ENCODE peak calls at places on chromosomes 2 and 18, in four cellular contexts. A, O, Y and Z are unnamed samples.

GRCh38 chr18:75854174-75854573 is 426.7 kb upstream of the SMIM21 start:
- DNase-seq in A (no peak), O (no peak), Y (peak), Z (peak)

GRCh38 chr2:49224426-49225010 is 70.2 kb upstream of the FSHR start:
- DNase-seq in A (no peak), O (no peak), Y (no peak), Z (no peak)

GRCh38 chr2:10901160-10901559 is 10.6 kb upstream of the KCNF1 start:
- DNase-seq in A (no peak), O (peak), Y (no peak), Z (peak)

GRCh38 chr2:9889812-9890261 is 46.6 kb downstream of the TAF1B start:
- DNase-seq in A (no peak), O (peak), Y (no peak), Z (no peak)

GRCh38 chr18:50775726-50776125 is 44.1 kb downstream of the MRO start:
- DNase-seq in A (no peak), O (no peak), Y (no peak), Z (no peak)

GRCh38 chr2:210224660-210225460 is at the start of gene ACADL:
- DNase-seq in A (no peak), O (no peak), Y (peak), Z (peak)

GRCh38 chr2:199471443-199472057 is 13.8 kb upstream of the SATB2 start:
- DNase-seq in A (no peak), O (peak), Y (peak), Z (no peak)

GRCh38 chr2:10369269-10370255 is 66.9 kb downstream of the HPCAL1 start:
- DNase-seq in A (no peak), O (no peak), Y (peak), Z (no peak)

GRCh38 chr2:3454802-3455201 is 64.5 kb downstream of the ADI1 start:
- DNase-seq in A (no peak), O (no peak), Y (no peak), Z (no peak)

GRCh38 chr2:241003047-241003360 is 4.6 kb downstream of the SNED1 start:
- DNase-seq in A (no peak), O (no peak), Y (no peak), Z (no peak)

GRCh38 chr2:61759718-61760117 is 94.1 kb downstream of the FAM161A start:
- DNase-seq in A (no peak), O (peak), Y (no peak), Z (peak)

GRCh38 chr18:73004260-73004659 is 136.5 kb upstream of the NETO1 start:
- DNase-seq in A (no peak), O (no peak), Y (no peak), Z (no peak)

GRCh38 chr2:7567646-7568045 is 650.4 kb downstream of the RNF144A start:
- DNase-seq in A (peak), O (no peak), Y (no peak), Z (no peak)

GRCh38 chr2:12277305-12278034 is 439.3 kb upstream of the TRIB2 start:
- DNase-seq in A (no peak), O (no peak), Y (peak), Z (no peak)

GRCh38 chr2:45631319-45631718 is 20.2 kb upstream of the PRKCE start:
- DNase-seq in A (no peak), O (no peak), Y (no peak), Z (no peak)

GRCh38 chr18:42048150-42048549 is 93.1 kb downstream of the PIK3C3 start:
- DNase-seq in A (no peak), O (peak), Y (no peak), Z (no peak)

GRCh38 chr2:119647440-119648169 is 31.4 kb upstream of the TMEM177 start:
- DNase-seq in A (peak), O (peak), Y (no peak), Z (no peak)

GRCh38 chr2:15730545-15731212 is 139.0 kb downstream of the DDX1 start:
- DNase-seq in A (peak), O (peak), Y (peak), Z (peak)

GRCh38 chr2:241811209-241811951 is 2.4 kb downstream of the NEU4 start:
- DNase-seq in A (no peak), O (no peak), Y (no peak), Z (no peak)

GRCh38 chr18:48540329-48541025 is 1.6 kb downstream of the CTIF start:
- DNase-seq in A (no peak), O (peak), Y (peak), Z (peak)

GRCh38 chr2:69437751-69438154 is 518 bp upstream of the NFU1 start:
- DNase-seq in A (no peak), O (no peak), Y (no peak), Z (no peak)

GRCh38 chr2:225842939-225843338 is 443.4 kb downstream of the NYAP2 start:
- DNase-seq in A (no peak), O (peak), Y (no peak), Z (no peak)

GRCh38 chr18:49667462-49667861 is 105.6 kb downstream of the LIPG start:
- DNase-seq in A (no peak), O (no peak), Y (no peak), Z (no peak)

GRCh38 chr2:118973542-118973951 is 31.6 kb downstream of the MARCO start:
- DNase-seq in A (no peak), O (no peak), Y (no peak), Z (no peak)

GRCh38 chr2:46690825-46691224 is 211.5 kb downstream of the TMEM247 start:
- DNase-seq in A (no peak), O (peak), Y (peak), Z (peak)

GRCh38 chr2:120258140-120258539 is 5.5 kb downstream of the RALB start:
- DNase-seq in A (no peak), O (no peak), Y (no peak), Z (no peak)

GRCh38 chr2:158723921-158724802 is 71.0 kb upstream of the DAPL1 start:
- DNase-seq in A (no peak), O (no peak), Y (peak), Z (peak)

GRCh38 chr2:82345910-82346309 is 2041.4 kb upstream of the LRRTM1 start:
- DNase-seq in A (no peak), O (no peak), Y (no peak), Z (no peak)

GRCh38 chr2:10534514-10535250 is 86.6 kb upstream of the ODC1 start:
- DNase-seq in A (no peak), O (peak), Y (no peak), Z (peak)

GRCh38 chr2:236168110-236169067 is at the start of gene GBX2:
- DNase-seq in A (no peak), O (peak), Y (peak), Z (peak)

GRCh38 chr2:46363535-46364170 is 66.4 kb downstream of the EPAS1 start:
- DNase-seq in A (no peak), O (peak), Y (no peak), Z (no peak)

GRCh38 chr2:46818141-46818552 is 97.5 kb downstream of the MCFD2 start:
- DNase-seq in A (no peak), O (no peak), Y (no peak), Z (no peak)

DNA sequence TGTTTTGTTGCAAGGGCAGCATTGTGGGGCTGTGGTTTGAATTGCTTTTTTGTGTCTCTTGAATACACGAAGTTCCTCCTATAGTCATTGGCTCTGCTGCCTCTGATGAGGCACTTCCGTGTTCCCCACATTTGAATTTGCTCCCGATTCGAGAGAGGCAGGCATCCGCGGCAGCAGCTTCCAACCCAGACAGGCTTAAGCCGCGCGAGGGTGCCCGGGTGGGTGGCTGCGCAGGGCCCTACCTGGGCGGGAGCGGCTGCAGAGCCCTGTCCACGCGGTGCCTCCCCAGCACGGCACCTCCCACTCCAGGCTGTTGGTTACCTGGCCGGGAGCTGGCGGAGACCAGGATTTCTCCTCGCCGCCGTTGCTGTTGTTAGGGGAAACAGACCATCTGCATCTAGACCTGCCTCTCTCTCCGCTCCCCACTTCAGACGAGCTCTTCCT is 151.3 kb downstream of the NEDD4L start:
- DNase-seq in A (no peak), O (no peak), Y (no peak), Z (no peak)
- TF ChIP-seq ELK1 in A (no peak), O (no peak), Y (no peak), Z (no peak)

GRCh38 chr18:4843771-4844170 is 353.3 kb downstream of the AKAIN1 start:
- DNase-seq in A (no peak), O (no peak), Y (no peak), Z (no peak)

GRCh38 chr18:4842287-4842686 is 354.8 kb downstream of the AKAIN1 start:
- DNase-seq in A (no peak), O (no peak), Y (no peak), Z (no peak)

GRCh38 chr18:4847066-4847465 is 350.0 kb downstream of the AKAIN1 start:
- DNase-seq in A (no peak), O (no peak), Y (no peak), Z (no peak)

GRCh38 chr18:4839639-4840038 is 357.4 kb downstream of the AKAIN1 start:
- DNase-seq in A (no peak), O (no peak), Y (no peak), Z (no peak)

DNA sequence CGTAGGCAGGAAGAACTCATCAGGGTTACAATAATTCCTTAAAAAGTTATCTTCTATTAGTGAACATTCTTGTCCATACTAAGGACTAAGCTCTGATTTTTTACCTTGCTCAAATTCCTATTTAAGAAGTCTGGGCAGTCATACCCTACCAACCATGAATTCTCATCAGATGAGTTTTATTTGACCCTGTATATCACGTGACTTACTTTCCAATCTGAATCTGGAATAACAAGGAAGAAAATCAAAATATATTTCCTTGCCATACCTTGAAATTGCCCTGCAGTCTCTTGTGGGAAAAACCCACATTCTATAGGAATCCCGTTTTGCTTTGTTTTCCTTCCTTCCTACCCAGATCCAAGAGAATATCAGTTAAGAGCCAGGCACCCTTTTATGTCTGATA is 352.7 kb downstream of the AKAIN1 start:
- DNase-seq in A (no peak), O (no peak), Y (no peak), Z (no peak)
- TF ChIP-seq CTCF in A (no peak), O (no peak), Y (no peak), Z (no peak)

GRCh38 chr2:33011941-33012340 is 65.2 kb downstream of the LTBP1 start:
- DNase-seq in A (no peak), O (no peak), Y (no peak), Z (no peak)
- TF ChIP-seq ELK1 in A (no peak), O (no peak), Y (no peak), Z (no peak)

DNA sequence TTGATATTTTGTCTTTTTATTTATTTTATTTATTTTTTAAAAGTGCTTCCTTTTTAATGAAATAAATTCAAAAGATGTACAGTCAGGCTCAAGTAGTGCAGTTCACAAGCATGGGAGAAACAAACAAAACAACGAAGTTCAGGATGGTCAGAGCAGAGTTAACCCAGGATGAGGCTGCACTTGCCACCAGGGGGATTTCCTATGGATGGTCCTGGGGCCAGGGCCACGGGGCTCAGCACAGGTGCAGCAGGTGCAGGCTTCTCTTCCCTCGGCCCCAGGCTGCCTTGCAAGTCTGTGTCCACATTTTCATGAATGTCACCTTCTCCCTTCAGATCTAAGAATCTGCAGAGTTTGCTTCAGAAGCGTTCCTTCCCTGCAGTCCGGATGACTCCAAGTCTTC is 76.5 kb downstream of the CDCA7 start:
- DNase-seq in A (no peak), O (no peak), Y (no peak), Z (no peak)
- TF ChIP-seq CTCF in A (no peak), O (no peak), Y (no peak), Z (no peak)

GRCh38 chr2:42725657-42726056 is 38.3 kb downstream of the OXER1 start:
- DNase-seq in A (no peak), O (no peak), Y (no peak), Z (no peak)
- TF ChIP-seq ELK1 in A (no peak), O (no peak), Y (no peak), Z (no peak)

DNA sequence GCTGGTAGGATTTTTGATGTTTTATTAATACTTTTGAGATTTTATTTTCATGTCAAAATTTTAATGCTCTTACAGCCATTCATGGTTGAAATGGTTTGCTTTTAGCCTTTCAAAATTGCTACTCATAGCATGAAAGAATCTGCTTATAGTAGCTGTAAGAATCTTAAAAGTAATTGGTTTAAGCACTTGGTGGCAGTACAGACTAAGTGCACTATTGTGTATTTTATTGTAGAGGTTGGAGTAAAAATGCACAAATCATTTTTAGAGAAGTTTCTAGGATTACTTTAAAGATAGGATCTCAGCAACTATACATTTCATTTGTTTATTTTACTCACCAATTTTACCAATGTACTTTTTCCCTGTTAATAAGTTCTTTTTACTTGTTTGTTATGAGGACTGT is 205.8 kb downstream of the SPAG16 start:
- DNase-seq in A (no peak), O (no peak), Y (no peak), Z (no peak)
- TF ChIP-seq CTCF in A (no peak), O (no peak), Y (no peak), Z (no peak)

GRCh38 chr18:45830917-45831316 is 5.4 kb downstream of the SIGLEC15 start:
- DNase-seq in A (no peak), O (no peak), Y (no peak), Z (no peak)

GRCh38 chr18:45834303-45834702 is 8.8 kb downstream of the SIGLEC15 start:
- DNase-seq in A (no peak), O (no peak), Y (no peak), Z (no peak)

GRCh38 chr18:45829896-45830295 is 4.4 kb downstream of the SIGLEC15 start:
- DNase-seq in A (no peak), O (no peak), Y (no peak), Z (no peak)

GRCh38 chr18:45825258-45825744 is at the start of gene SIGLEC15:
- DNase-seq in A (no peak), O (no peak), Y (no peak), Z (no peak)

DNA sequence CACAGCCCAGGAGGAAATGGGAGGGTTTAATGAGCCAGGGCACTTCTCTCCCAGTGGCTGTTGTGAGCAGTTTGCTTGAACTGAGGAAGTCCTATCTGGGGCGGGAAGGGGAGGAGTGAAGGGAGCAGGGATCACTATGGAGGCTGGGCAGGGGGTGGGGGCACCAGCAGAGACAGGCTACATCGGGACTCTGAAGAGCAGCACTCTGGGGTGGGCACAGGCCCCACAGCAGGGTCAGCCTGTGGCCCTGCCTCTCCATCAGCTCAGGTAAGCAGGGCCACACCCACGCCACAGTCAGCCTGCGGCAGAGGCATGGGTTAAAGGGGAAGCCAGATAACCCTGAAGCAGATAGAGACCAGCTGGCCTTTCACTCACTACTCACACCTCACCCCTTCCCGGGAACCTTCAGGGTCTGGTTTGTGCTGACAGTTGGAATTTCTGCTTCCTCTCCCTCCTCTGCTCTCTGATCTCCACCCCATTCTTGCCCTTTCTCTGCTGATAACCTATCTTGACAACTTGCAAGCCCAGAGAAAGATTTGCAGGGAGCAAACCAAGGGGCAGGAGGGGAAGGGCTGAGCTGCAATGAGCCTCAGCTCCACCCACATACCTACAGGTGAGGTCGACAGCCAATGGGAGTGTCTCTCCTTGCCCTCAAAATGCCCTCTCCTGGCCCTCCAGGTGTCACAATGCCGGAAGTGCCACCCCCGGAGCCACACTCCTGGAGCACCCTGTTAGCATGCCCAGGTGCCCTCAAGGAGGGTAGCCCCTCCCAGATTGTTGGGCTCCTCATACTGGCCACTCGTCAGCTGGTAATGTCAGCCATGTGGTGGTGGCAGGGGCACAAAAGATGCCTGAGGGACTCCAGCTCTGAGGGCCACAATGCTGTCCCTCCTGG is 3.7 kb downstream of the SIGLEC15 start:
- DNase-seq in A (no peak), O (no peak), Y (peak), Z (no peak)
- TF ChIP-seq ELK1 in A (no peak), O (no peak), Y (no peak), Z (no peak)

DNA sequence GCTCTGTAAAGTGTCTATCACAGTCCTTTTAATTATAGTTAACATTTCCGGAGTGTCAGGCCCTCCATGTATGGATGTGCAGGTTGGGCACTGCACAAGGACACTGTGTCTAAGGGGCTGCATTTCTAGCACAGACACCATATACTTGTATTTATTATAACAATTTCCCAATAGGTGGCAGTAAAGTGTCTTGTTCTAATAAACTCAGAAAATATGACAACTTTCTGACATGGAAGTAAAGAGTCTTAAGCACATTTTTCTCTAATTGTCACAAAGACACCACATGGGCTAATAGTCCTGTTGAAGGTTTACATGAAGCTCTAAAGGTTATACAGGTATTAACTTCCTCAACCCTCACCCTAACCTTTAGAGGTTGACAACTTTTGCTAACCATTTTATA is 156.6 kb downstream of the DYSF start:
- DNase-seq in A (no peak), O (peak), Y (no peak), Z (peak)
- TF ChIP-seq CTCF in A (peak), O (peak), Y (peak), Z (peak)